ENCODE peak calls at places on chromosomes 5 and 9, in six cellular contexts. Y is EL, O is fibroblast of mammary gland, N is globus pallidus, E is psoas muscle, P is memory B cell. D is an unnamed sample.

GRCh38 chr5:173868096-173868879 is 19.9 kb upstream of the CPEB4 start:
- DNase-seq in O (peak), Y (peak), P (no peak), N (no peak), E (no peak), D (no peak)

GRCh38 chr5:113058269-113058668 is 81.7 kb downstream of the DCP2 start:
- DNase-seq in O (no peak), P (no peak), N (no peak), Y (no peak), E (no peak), D (no peak)

GRCh38 chr5:179184521-179185050 is 124.4 kb downstream of the ZNF354C start:
- DNase-seq in E (no peak), N (no peak), Y (no peak), P (no peak), O (no peak), D (no peak)

GRCh38 chr5:85320495-85320894 is 935.8 kb upstream of the EDIL3 start:
- DNase-seq in Y (no peak), E (no peak), P (no peak), N (no peak), O (no peak), D (no peak)

GRCh38 chr5:106510321-106510720 is 1160.4 kb downstream of the EFNA5 start:
- DNase-seq in E (no peak), N (no peak), P (no peak), O (no peak), Y (no peak), D (no peak)

GRCh38 chr5:159849437-159850191 is 66.7 kb upstream of the ADRA1B start:
- DNase-seq in O (peak), E (no peak), N (no peak), Y (peak), P (no peak), D (no peak)

GRCh38 chr5:119400248-119400647 is 44.4 kb downstream of the TNFAIP8 start:
- DNase-seq in P (no peak), N (no peak), Y (peak), O (no peak), E (no peak), D (no peak)

GRCh38 chr5:136132087-136132486 is 558 bp upstream of the SMAD5 start:
- DNase-seq in Y (peak), P (peak), N (no peak), E (peak), O (no peak), D (no peak)

GRCh38 chr5:1010181-1010510 is 1.5 kb downstream of the NKD2 start:
- DNase-seq in P (no peak), O (no peak), Y (no peak), N (no peak), E (peak), D (no peak)

GRCh38 chr5:38443390-38443789 is 113.1 kb downstream of the LIFR start:
- DNase-seq in O (no peak), P (no peak), N (no peak), Y (no peak), E (no peak), D (no peak)

GRCh38 chr9:5718296-5719032 is 89.6 kb downstream of the RIC1 start:
- DNase-seq in P (no peak), O (peak), Y (peak), N (no peak), E (no peak), D (no peak)

GRCh38 chr5:164688437-164688836 is 1183.0 kb downstream of the MAT2B start:
- DNase-seq in N (no peak), P (no peak), E (no peak), Y (no peak), O (no peak), D (no peak)

GRCh38 chr5:169701910-169702451 is 64.9 kb downstream of the DOCK2 start:
- DNase-seq in E (no peak), Y (peak), N (peak), O (peak), P (no peak), D (no peak)